ENCODE peak calls at places on chromosomes 7 and 10, in four cellular contexts. Q, V, M and C are unnamed samples.

GRCh38 chr7:129664029-129665012 is 52.8 kb downstream of the NRF1 start:
- DNase-seq in V (peak), M (no peak), Q (no peak), C (no peak)

GRCh38 chr10:58104419-58104818 is 163.3 kb downstream of the IPMK start:
- DNase-seq in Q (no peak), M (no peak), V (no peak), C (no peak)

GRCh38 chr7:139656387-139656786 is 121.4 kb downstream of the HIPK2 start:
- DNase-seq in Q (no peak), V (no peak), M (no peak), C (no peak)

GRCh38 chr10:26483554-26483953 is 45.4 kb downstream of the APBB1IP start:
- DNase-seq in V (no peak), M (no peak), Q (no peak), C (no peak)

GRCh38 chr7:151796871-151797270 is 80.0 kb downstream of the PRKAG2 start:
- DNase-seq in Q (no peak), V (no peak), M (peak), C (no peak)

GRCh38 chr7:134454277-134454676 is 4.6 kb downstream of the AKR1B1 start:
- DNase-seq in V (no peak), Q (no peak), M (no peak), C (no peak)

GRCh38 chr10:75487087-75487784 is 55.8 kb downstream of the LRMDA start:
- DNase-seq in Q (no peak), M (no peak), V (no peak), C (no peak)

GRCh38 chr7:47873767-47874166 is 74.5 kb downstream of the PKD1L1 start:
- DNase-seq in Q (no peak), M (peak), V (no peak), C (no peak)

GRCh38 chr7:150867592-150867991 is 15.3 kb downstream of the AOC1 start:
- DNase-seq in Q (no peak), M (no peak), V (no peak), C (no peak)

GRCh38 chr7:73879977-73880681 is 19.2 kb downstream of the TMEM270 start:
- DNase-seq in V (no peak), Q (peak), M (no peak), C (no peak)

GRCh38 chr10:119723624-119724023 is 2.2 kb upstream of the INPP5F start:
- DNase-seq in V (no peak), Q (no peak), M (no peak), C (no peak)

GRCh38 chr10:119724630-119725549 is 960 bp upstream of the INPP5F start:
- DNase-seq in V (peak), Q (no peak), M (no peak), C (no peak)

GRCh38 chr10:119728172-119728800 is 2.4 kb downstream of the INPP5F start:
- DNase-seq in V (no peak), Q (no peak), M (no peak), C (no peak)

GRCh38 chr10:119725550-119726290 is at the start of gene INPP5F:
- DNase-seq in V (peak), M (peak), Q (peak), C (peak)

GRCh38 chr10:119726291-119727261 is 726 bp downstream of the INPP5F start:
- DNase-seq in Q (peak), V (no peak), M (peak), C (no peak)
- H3K27ac ChIP-seq in Q (peak), V (no peak), M (peak), C (peak)

GRCh38 chr7:94908204-94909022 is 1.0 kb downstream of the PPP1R9A start:
- DNase-seq in Q (peak), V (no peak), M (no peak), C (no peak)

GRCh38 chr7:94909023-94909466 is 1.7 kb downstream of the PPP1R9A start:
- DNase-seq in V (no peak), Q (no peak), M (no peak), C (no peak)

GRCh38 chr7:94907026-94907419 is 371 bp upstream of the PPP1R9A start:
- DNase-seq in Q (no peak), V (no peak), M (no peak), C (no peak)

GRCh38 chr7:94906035-94906796 is 1.2 kb upstream of the PPP1R9A start:
- DNase-seq in M (no peak), V (no peak), Q (no peak), C (no peak)

GRCh38 chr7:94907420-94908203 is at the start of gene PPP1R9A:
- DNase-seq in V (peak), Q (peak), M (no peak), C (no peak)
- H3K27ac ChIP-seq in V (no peak), Q (peak), M (no peak), C (peak)

GRCh38 chr10:102492983-102493382 is 9.5 kb downstream of the ACTR1A start:
- DNase-seq in M (no peak), Q (peak), V (no peak), C (no peak)
- H3K27ac ChIP-seq in M (no peak), Q (peak), V (no peak), C (peak)

DNA sequence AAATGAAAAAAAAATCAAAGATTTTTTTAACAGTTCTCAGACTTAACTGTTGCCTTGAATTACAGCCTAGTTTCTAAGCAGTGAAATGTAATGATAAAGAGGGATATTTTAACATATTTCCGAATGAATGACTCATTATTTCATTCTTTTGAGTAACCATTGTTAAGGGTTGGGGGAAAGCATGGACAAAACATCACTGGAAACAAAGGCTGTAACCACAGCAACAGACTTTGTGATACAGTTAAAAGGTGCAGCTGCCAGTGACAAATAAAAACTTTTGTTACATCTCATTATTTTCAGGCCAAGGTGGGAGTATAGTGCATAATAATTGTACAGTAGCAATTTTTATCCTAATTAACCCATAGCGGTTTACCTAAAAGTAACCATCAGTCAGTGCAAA is 172.6 kb downstream of the LRRTM3 start:
- DNase-seq in V (no peak), M (no peak), Q (no peak), C (no peak)
- H3K27ac ChIP-seq in V (no peak), M (no peak), Q (no peak), C (no peak)

DNA sequence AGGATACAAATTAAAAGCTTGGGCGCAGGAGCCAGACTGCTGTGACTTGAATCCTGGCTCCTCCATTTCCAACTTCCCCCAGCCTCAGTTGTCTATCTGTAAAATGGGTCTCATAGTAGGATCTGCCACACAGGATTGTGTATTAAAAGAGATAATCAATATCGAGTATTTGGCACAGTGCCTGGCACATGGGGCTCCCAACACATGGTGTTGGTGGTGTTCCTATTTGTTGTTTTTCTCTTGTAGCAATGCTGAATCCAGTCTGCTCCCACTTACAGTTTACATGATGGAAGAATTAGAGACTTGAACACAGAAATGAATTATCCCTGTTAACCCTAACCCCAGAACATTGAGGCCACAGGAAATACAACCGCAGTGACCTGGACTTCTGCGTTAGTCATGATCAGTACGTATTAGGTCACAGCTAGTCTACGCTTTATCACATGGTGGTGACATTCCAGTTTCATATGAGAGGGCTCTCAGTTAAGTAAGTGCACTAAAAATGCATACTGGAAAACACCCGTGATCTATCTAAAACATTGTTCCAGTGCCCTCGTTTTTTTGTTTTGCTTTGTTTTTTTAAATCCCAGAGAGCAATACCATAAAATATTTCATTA is 169.5 kb upstream of the KLF14 start:
- DNase-seq in V (no peak), M (no peak), Q (no peak), C (no peak)
- H3K27ac ChIP-seq in V (no peak), M (peak), Q (peak), C (peak)

GRCh38 chr7:130888468-130888867 is 154.5 kb upstream of the KLF14 start:
- DNase-seq in M (no peak), Q (no peak), V (no peak), C (no peak)
- H3K27ac ChIP-seq in M (peak), Q (no peak), V (no peak), C (peak)

DNA sequence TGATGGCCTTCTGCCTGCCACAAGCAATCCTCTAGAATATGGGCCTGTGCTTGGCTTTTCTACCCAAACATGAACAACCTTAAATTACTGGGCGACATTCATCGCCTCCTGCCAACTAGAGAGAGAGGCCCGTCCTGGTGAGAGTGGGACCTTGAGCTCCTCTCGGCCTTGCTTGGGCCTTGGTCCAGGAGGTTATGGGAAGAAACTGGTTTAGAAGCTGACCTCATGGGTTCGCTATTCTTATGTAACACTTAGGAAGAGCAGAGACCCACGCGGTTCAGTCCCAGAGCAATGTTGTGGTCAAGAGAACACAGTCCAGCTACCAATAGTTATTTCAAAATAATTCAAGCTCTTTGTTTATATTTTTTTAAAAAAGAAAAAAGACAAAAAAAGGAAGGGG is 176.3 kb upstream of the ZNF32 start:
- DNase-seq in M (no peak), V (no peak), Q (peak), C (no peak)
- H3K27ac ChIP-seq in M (no peak), V (no peak), Q (peak), C (peak)

GRCh38 chr7:33043434-33043833 is 19.1 kb downstream of the NT5C3A start:
- DNase-seq in V (no peak), M (no peak), Q (no peak), C (no peak)

GRCh38 chr7:33040803-33041516 is 21.6 kb downstream of the NT5C3A start:
- DNase-seq in M (no peak), Q (peak), V (peak), C (peak)

GRCh38 chr7:33048257-33048656 is 14.3 kb downstream of the NT5C3A start:
- DNase-seq in M (no peak), Q (no peak), V (no peak), C (no peak)

GRCh38 chr7:33044986-33045385 is 17.6 kb downstream of the NT5C3A start:
- DNase-seq in M (no peak), V (no peak), Q (no peak), C (no peak)

GRCh38 chr7:33043875-33044718 is 18.5 kb downstream of the NT5C3A start:
- DNase-seq in V (no peak), M (no peak), Q (no peak), C (no peak)
- H3K27ac ChIP-seq in V (no peak), M (no peak), Q (peak), C (peak)

GRCh38 chr10:33661580-33662269 is 327.3 kb upstream of the NRP1 start:
- DNase-seq in V (no peak), Q (peak), M (peak), C (peak)
- H3K27ac ChIP-seq in V (no peak), Q (peak), M (peak), C (peak)

GRCh38 chr10:3749011-3749410 is 36.0 kb downstream of the KLF6 start:
- DNase-seq in V (no peak), Q (no peak), M (no peak), C (no peak)

GRCh38 chr10:3750884-3751283 is 34.1 kb downstream of the KLF6 start:
- DNase-seq in Q (no peak), M (no peak), V (no peak), C (no peak)

GRCh38 chr10:3748484-3748883 is 36.5 kb downstream of the KLF6 start:
- DNase-seq in Q (no peak), V (no peak), M (no peak), C (no peak)

GRCh38 chr10:3749597-3750351 is 35.2 kb downstream of the KLF6 start:
- DNase-seq in M (no peak), Q (peak), V (no peak), C (no peak)

DNA sequence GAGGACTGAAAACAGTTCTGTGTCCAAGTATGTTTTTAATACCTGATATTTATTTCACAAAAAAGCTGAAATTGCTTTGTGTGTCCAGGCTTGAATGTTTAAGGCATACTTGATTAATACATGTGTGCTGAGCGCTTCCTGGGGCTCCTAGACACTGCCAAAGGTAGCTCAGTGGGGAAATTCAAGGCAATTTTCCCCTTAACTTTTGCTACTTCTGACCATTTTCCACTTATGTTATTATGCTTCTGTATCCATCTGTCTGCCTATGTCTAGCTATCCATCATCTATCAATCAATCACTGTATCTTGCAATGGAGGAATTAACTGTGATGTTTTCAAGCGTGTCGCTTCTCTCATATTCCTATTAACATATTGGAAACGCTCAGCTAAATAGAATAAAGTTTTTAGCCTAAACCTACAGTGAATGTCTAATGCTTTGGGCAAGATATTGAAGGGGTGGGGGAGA is 34.6 kb downstream of the KLF6 start:
- DNase-seq in V (no peak), M (no peak), Q (no peak), C (no peak)
- H3K27ac ChIP-seq in V (no peak), M (no peak), Q (peak), C (peak)